ENCODE peak calls at places on chromosomes 5 and 9, in eight cellular contexts. A is tibial nerve, S is sigmoid colon, I is HCT116, M is body of pancreas, J is heart left ventricle, E is K562, T is A549. W is an unnamed sample. For H3K4me1, the result is how much of the 10 kb centered on the place peaks cover.

GRCh38 chr9:134031783-134032182 is 6.5 kb downstream of the BRD3OS start:
- DNase-seq in A (no peak), S (peak), I (no peak), M (no peak), J (no peak), E (no peak), T (no peak), W (no peak)

GRCh38 chr9:133862585-133863041 is 124.5 kb upstream of the SARDH start:
- DNase-seq in A (peak), S (peak), I (no peak), M (no peak), J (peak), E (no peak), T (no peak), W (peak)

GRCh38 chr5:83492331-83492730 is 20.8 kb downstream of the VCAN start:
- DNase-seq in A (no peak), S (no peak), I (no peak), M (no peak), J (no peak), E (no peak), T (no peak), W (no peak)

GRCh38 chr5:149237662-149238061 is 34.0 kb upstream of the AFAP1L1 start:
- DNase-seq in A (no peak), S (no peak), I (no peak), M (no peak), J (no peak), E (peak), T (no peak), W (no peak)

GRCh38 chr5:63055421-63055820 is 476.8 kb downstream of the LRRC70 start:
- DNase-seq in A (no peak), S (no peak), I (no peak), M (no peak), J (no peak), E (no peak), T (no peak), W (no peak)

GRCh38 chr9:118170032-118170955 is 466.1 kb downstream of the TLR4 start:
- DNase-seq in A (no peak), S (no peak), I (no peak), M (peak), J (no peak), E (peak), T (peak), W (peak)

GRCh38 chr9:68515304-68516017 is 25.2 kb downstream of the TMEM252 start:
- DNase-seq in A (no peak), S (no peak), I (no peak), M (no peak), J (no peak), E (no peak), T (no peak), W (no peak)

GRCh38 chr5:27124590-27124989 is 86.2 kb upstream of the CDH9 start:
- DNase-seq in A (no peak), S (no peak), I (no peak), M (no peak), J (no peak), E (peak), T (peak), W (peak)

GRCh38 chr9:6498982-6499381 is 86.0 kb downstream of the UHRF2 start:
- DNase-seq in A (no peak), S (no peak), I (no peak), M (no peak), J (no peak), E (no peak), T (no peak), W (no peak)

GRCh38 chr9:129225815-129226214 is 47.8 kb upstream of the IER5L start:
- DNase-seq in A (peak), S (peak), I (no peak), M (peak), J (peak), E (peak), T (peak), W (peak)

GRCh38 chr5:179955062-179955461 is 47.4 kb upstream of the TBC1D9B start:
- DNase-seq in A (no peak), S (no peak), I (no peak), M (no peak), J (no peak), E (no peak), T (no peak), W (no peak)

GRCh38 chr5:31663519-31663918 is 24.6 kb downstream of the PDZD2 start:
- DNase-seq in A (no peak), S (no peak), I (no peak), M (no peak), J (no peak), E (no peak), T (no peak), W (no peak)

GRCh38 chr5:181058786-181059296 is 18.8 kb downstream of the BTNL9 start:
- DNase-seq in A (no peak), S (no peak), I (no peak), M (no peak), J (no peak), E (no peak), T (no peak), W (no peak)

GRCh38 chr5:21164425-21164824 is 1176.4 kb upstream of the CDH18 start:
- DNase-seq in A (no peak), S (no peak), I (no peak), M (no peak), J (no peak), E (no peak), T (no peak), W (no peak)

GRCh38 chr9:112037281-112038016 is 137.6 kb downstream of the SUSD1 start:
- DNase-seq in A (no peak), S (no peak), I (no peak), M (no peak), J (no peak), E (no peak), T (no peak), W (no peak)

GRCh38 chr9:25724424-25724823 is 46.2 kb upstream of the TUSC1 start:
- DNase-seq in A (no peak), S (no peak), I (no peak), M (no peak), J (no peak), E (no peak), T (no peak), W (no peak)

GRCh38 chr9:96556701-96557461 is 62.8 kb downstream of the CDC14B start:
- DNase-seq in A (no peak), S (no peak), I (no peak), M (no peak), J (no peak), E (no peak), T (no peak), W (no peak)

GRCh38 chr9:68507796-68508145 is 32.9 kb downstream of the TMEM252 start:
- DNase-seq in A (no peak), S (no peak), I (no peak), M (no peak), J (no peak), E (no peak), T (no peak), W (no peak)

GRCh38 chr5:136528481-136528880 is 163.1 kb upstream of the TRPC7 start:
- DNase-seq in A (no peak), S (no peak), I (no peak), M (no peak), J (no peak), E (no peak), T (no peak), W (no peak)

GRCh38 chr5:145293716-145294115 is 541.4 kb downstream of the PRELID2 start:
- DNase-seq in A (no peak), S (no peak), I (no peak), M (no peak), J (no peak), E (no peak), T (no peak), W (no peak)

GRCh38 chr5:151157426-151158286 is at the start of gene ANXA6:
- DNase-seq in A (peak), S (peak), I (peak), M (peak), J (peak), E (peak), T (peak), W (peak)

GRCh38 chr9:4604678-4605095 is 57.4 kb upstream of the PLPP6 start:
- DNase-seq in A (peak), S (no peak), I (peak), M (peak), J (no peak), E (peak), T (peak), W (peak)

GRCh38 chr5:16880547-16880946 is 55.5 kb downstream of the MYO10 start:
- DNase-seq in A (no peak), S (no peak), I (no peak), M (no peak), J (no peak), E (no peak), T (no peak), W (no peak)

GRCh38 chr5:159768243-159768642 is 148.0 kb upstream of the ADRA1B start:
- DNase-seq in A (no peak), S (no peak), I (no peak), M (no peak), J (no peak), E (no peak), T (no peak), W (no peak)

GRCh38 chr9:27352457-27353188 is 55.7 kb upstream of the EQTN start:
- DNase-seq in A (no peak), S (no peak), I (no peak), M (no peak), J (no peak), E (no peak), T (no peak), W (no peak)

GRCh38 chr9:95074632-95075269 is 242.8 kb downstream of the FANCC start:
- DNase-seq in A (no peak), S (peak), I (no peak), M (peak), J (no peak), E (no peak), T (no peak), W (peak)

GRCh38 chr9:88652876-88653275 is 117.9 kb downstream of the NXNL2 start:
- DNase-seq in A (no peak), S (no peak), I (no peak), M (no peak), J (no peak), E (no peak), T (no peak), W (no peak)

GRCh38 chr9:107585465-107585864 is 95.9 kb upstream of the KLF4 start:
- DNase-seq in A (no peak), S (no peak), I (no peak), M (no peak), J (no peak), E (no peak), T (no peak), W (no peak)
- TF ChIP-seq POLR2A in A (no peak), S (no peak), I (no peak), M (no peak), J (no peak), E (no peak), T (no peak), W (no peak)

DNA sequence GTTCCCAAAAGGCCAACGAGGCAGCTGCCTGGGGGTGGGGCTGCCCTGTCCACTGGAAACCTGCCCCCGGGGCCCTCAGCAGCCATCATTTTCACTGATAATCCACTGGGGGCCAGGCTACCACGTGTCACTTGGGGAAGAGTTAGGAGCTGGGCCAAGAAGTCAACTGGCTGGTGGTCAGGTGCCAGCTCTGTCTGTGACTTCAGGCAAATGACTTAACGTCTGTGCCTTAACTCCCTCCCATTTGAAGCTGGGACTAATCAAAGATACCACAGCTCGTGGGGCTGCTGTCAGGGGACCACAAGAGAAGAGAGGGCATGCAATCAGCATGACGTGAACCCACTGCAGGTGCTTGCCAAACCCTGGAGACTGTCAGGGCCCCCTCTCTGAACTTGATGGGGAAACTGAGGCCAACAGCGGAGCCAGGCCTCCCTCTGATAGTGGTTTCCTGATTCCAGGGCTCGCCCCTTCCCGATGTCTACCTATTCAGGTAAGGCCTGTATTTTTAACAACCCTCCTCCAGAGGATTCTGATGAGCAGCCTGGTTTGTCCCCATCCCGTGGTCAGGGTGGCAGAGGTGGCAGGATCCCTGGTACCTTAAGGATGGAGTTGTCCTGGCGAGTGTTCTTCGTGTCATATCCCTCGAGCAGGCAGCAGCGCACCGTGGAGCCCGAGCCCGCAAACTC is 12.3 kb upstream of the DPM2 start:
- DNase-seq in A (no peak), S (no peak), I (no peak), M (peak), J (no peak), E (no peak), T (no peak), W (peak)
- H3K4me1 ChIP-seq in A (under half), S (half or more), I (half or more), M (half or more), J (half or more), E (under half), T (under half), W (half or more)

DNA sequence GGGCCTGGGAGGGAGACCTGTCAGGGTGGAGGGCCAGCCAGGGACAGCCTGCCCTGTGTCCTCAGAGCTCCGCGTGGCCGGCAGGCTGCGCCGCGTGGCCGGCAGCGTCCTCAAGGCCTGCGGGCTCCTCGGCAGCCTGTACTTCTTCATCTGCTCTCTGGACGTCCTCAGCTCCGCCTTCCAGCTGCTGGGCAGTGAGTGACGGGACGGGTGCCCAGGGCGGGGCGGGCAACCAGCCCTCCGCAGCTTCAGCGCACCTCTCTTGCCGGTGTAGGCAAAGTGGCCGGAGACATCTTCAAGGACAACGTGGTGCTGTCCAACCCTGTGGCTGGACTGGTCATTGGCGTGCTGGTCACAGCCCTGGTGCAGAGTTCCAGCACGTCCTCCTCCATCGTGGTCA is 1.8 kb downstream of the SLC34A3 start:
- DNase-seq in A (no peak), S (no peak), I (no peak), M (no peak), J (no peak), E (no peak), T (no peak), W (no peak)
- TF ChIP-seq POLR2A in A (no peak), S (no peak), I (no peak), M (no peak), J (no peak), E (no peak), T (no peak), W (no peak)

GRCh38 chr9:92064711-92065110 is 50.5 kb downstream of the SPTLC1 start:
- DNase-seq in A (no peak), S (no peak), I (no peak), M (no peak), J (no peak), E (no peak), T (no peak), W (no peak)

GRCh38 chr9:92055624-92056023 is 59.6 kb downstream of the SPTLC1 start:
- DNase-seq in A (no peak), S (no peak), I (no peak), M (no peak), J (no peak), E (no peak), T (no peak), W (no peak)

GRCh38 chr9:92059669-92060068 is 55.5 kb downstream of the SPTLC1 start:
- DNase-seq in A (no peak), S (no peak), I (no peak), M (no peak), J (no peak), E (no peak), T (no peak), W (no peak)

GRCh38 chr9:92061184-92061583 is 54.0 kb downstream of the SPTLC1 start:
- DNase-seq in A (no peak), S (no peak), I (no peak), M (no peak), J (no peak), E (no peak), T (no peak), W (no peak)

GRCh38 chr9:92059045-92059444 is 56.2 kb downstream of the SPTLC1 start:
- DNase-seq in A (no peak), S (no peak), I (no peak), M (no peak), J (no peak), E (no peak), T (no peak), W (no peak)
- H3K4me1 ChIP-seq in A (under half), S (under half), I (under half), M (under half), J (under half), E (under half), T (under half), W (under half)

GRCh38 chr5:59450245-59450644 is 443.3 kb downstream of the PDE4D start:
- DNase-seq in A (no peak), S (no peak), I (no peak), M (no peak), J (no peak), E (peak), T (no peak), W (no peak)
- TF ChIP-seq POLR2A in A (no peak), S (no peak), I (no peak), M (no peak), J (no peak), E (no peak), T (no peak), W (no peak)

GRCh38 chr9:127567898-127568617 is 44.0 kb upstream of the STXBP1 start:
- DNase-seq in A (no peak), S (no peak), I (no peak), M (peak), J (peak), E (peak), T (no peak), W (no peak)
- H3K4me1 ChIP-seq in A (under half), S (under half), I (half or more), M (half or more), J (under half), E (under half), T (half or more), W (under half)

W was measured in testis.